ENCODE peak calls at places on chromosomes 2 and 18, in six cellular contexts. One of them, this sample, is unnamed.

GRCh38 chr2:121974919-121975654 is 219.6 kb downstream of the TSN start:
- DNase-seq in fibroblast of lung: peak
- DNase-seq in cardiac fibroblast: peak
- DNase-seq in HL-60: peak
- DNase-seq in GM12865: peak
- DNase-seq in PC-9: peak
- DNase-seq in this sample: peak

GRCh38 chr18:7174359-7175107 is 56.4 kb upstream of the LRRC30 start:
- DNase-seq in fibroblast of lung: no peak
- DNase-seq in cardiac fibroblast: peak
- DNase-seq in HL-60: peak
- DNase-seq in GM12865: no peak
- DNase-seq in PC-9: no peak
- DNase-seq in this sample: peak

GRCh38 chr2:71688530-71688929 is 235.2 kb downstream of the DYSF start:
- DNase-seq in fibroblast of lung: no peak
- DNase-seq in cardiac fibroblast: no peak
- DNase-seq in HL-60: no peak
- DNase-seq in GM12865: no peak
- DNase-seq in PC-9: no peak
- DNase-seq in this sample: no peak

GRCh38 chr2:120302301-120302700 is 43.6 kb upstream of the INHBB start:
- DNase-seq in fibroblast of lung: no peak
- DNase-seq in cardiac fibroblast: no peak
- DNase-seq in HL-60: no peak
- DNase-seq in GM12865: no peak
- DNase-seq in PC-9: no peak
- DNase-seq in this sample: no peak

GRCh38 chr2:108363900-108364225 is 13.9 kb upstream of the SULT1C4 start:
- DNase-seq in fibroblast of lung: no peak
- DNase-seq in cardiac fibroblast: no peak
- DNase-seq in HL-60: no peak
- DNase-seq in GM12865: no peak
- DNase-seq in PC-9: no peak
- DNase-seq in this sample: no peak

GRCh38 chr2:191222507-191222906 is 22.7 kb upstream of the MYO1B start:
- DNase-seq in fibroblast of lung: no peak
- DNase-seq in cardiac fibroblast: peak
- DNase-seq in HL-60: peak
- DNase-seq in GM12865: peak
- DNase-seq in PC-9: no peak
- DNase-seq in this sample: peak

GRCh38 chr2:65724752-65725151 is 292.4 kb upstream of the SPRED2 start:
- DNase-seq in fibroblast of lung: no peak
- DNase-seq in cardiac fibroblast: no peak
- DNase-seq in HL-60: no peak
- DNase-seq in GM12865: no peak
- DNase-seq in PC-9: peak
- DNase-seq in this sample: no peak

GRCh38 chr18:2104620-2105462 is 466.5 kb downstream of the METTL4 start:
- DNase-seq in fibroblast of lung: peak
- DNase-seq in cardiac fibroblast: peak
- DNase-seq in HL-60: peak
- DNase-seq in GM12865: peak
- DNase-seq in PC-9: no peak
- DNase-seq in this sample: peak

GRCh38 chr2:127985026-127985734 is 42.7 kb downstream of the SAP130 start:
- DNase-seq in fibroblast of lung: no peak
- DNase-seq in cardiac fibroblast: no peak
- DNase-seq in HL-60: no peak
- DNase-seq in GM12865: no peak
- DNase-seq in PC-9: no peak
- DNase-seq in this sample: no peak

GRCh38 chr2:7373156-7373555 is 455.9 kb downstream of the RNF144A start:
- DNase-seq in fibroblast of lung: no peak
- DNase-seq in cardiac fibroblast: no peak
- DNase-seq in HL-60: no peak
- DNase-seq in GM12865: no peak
- DNase-seq in PC-9: no peak
- DNase-seq in this sample: no peak

GRCh38 chr2:62536873-62537547 is 31.0 kb upstream of the TMEM17 start:
- DNase-seq in fibroblast of lung: no peak
- DNase-seq in cardiac fibroblast: no peak
- DNase-seq in HL-60: no peak
- DNase-seq in GM12865: no peak
- DNase-seq in PC-9: no peak
- DNase-seq in this sample: no peak

GRCh38 chr2:176079851-176080539 is 3.8 kb downstream of the EVX2 start:
- DNase-seq in fibroblast of lung: no peak
- DNase-seq in cardiac fibroblast: peak
- DNase-seq in HL-60: peak
- DNase-seq in GM12865: peak
- DNase-seq in PC-9: no peak
- DNase-seq in this sample: peak

GRCh38 chr2:11945139-11946126 is 199.0 kb downstream of the LPIN1 start:
- DNase-seq in fibroblast of lung: no peak
- DNase-seq in cardiac fibroblast: no peak
- DNase-seq in HL-60: no peak
- DNase-seq in GM12865: peak
- DNase-seq in PC-9: no peak
- DNase-seq in this sample: no peak

GRCh38 chr2:37250869-37251740 is 19.6 kb downstream of the NDUFAF7 start:
- DNase-seq in fibroblast of lung: no peak
- DNase-seq in cardiac fibroblast: no peak
- DNase-seq in HL-60: no peak
- DNase-seq in GM12865: no peak
- DNase-seq in PC-9: no peak
- DNase-seq in this sample: peak

GRCh38 chr2:149271575-149271974 is 58.8 kb upstream of the LYPD6 start:
- DNase-seq in fibroblast of lung: no peak
- DNase-seq in cardiac fibroblast: no peak
- DNase-seq in HL-60: no peak
- DNase-seq in GM12865: peak
- DNase-seq in PC-9: no peak
- DNase-seq in this sample: no peak

GRCh38 chr2:138536302-138536701 is 34.7 kb downstream of the SPOPL start:
- DNase-seq in fibroblast of lung: no peak
- DNase-seq in cardiac fibroblast: peak
- DNase-seq in HL-60: no peak
- DNase-seq in GM12865: peak
- DNase-seq in PC-9: no peak
- DNase-seq in this sample: peak

GRCh38 chr2:20355131-20355530 is 4.5 kb upstream of the PUM2 start:
- DNase-seq in fibroblast of lung: peak
- DNase-seq in cardiac fibroblast: peak
- DNase-seq in HL-60: no peak
- DNase-seq in GM12865: no peak
- DNase-seq in PC-9: no peak
- DNase-seq in this sample: peak

GRCh38 chr2:10339647-10340592 is 37.2 kb downstream of the HPCAL1 start:
- DNase-seq in fibroblast of lung: no peak
- DNase-seq in cardiac fibroblast: no peak
- DNase-seq in HL-60: no peak
- DNase-seq in GM12865: no peak
- DNase-seq in PC-9: no peak
- DNase-seq in this sample: no peak

GRCh38 chr2:88842656-88843055 is 151.2 kb downstream of the RPIA start:
- DNase-seq in fibroblast of lung: no peak
- DNase-seq in cardiac fibroblast: no peak
- DNase-seq in HL-60: no peak
- DNase-seq in GM12865: no peak
- DNase-seq in PC-9: no peak
- DNase-seq in this sample: no peak

GRCh38 chr18:54947115-54947514 is 12.1 kb downstream of the CCDC68 start:
- DNase-seq in fibroblast of lung: no peak
- DNase-seq in cardiac fibroblast: peak
- DNase-seq in HL-60: no peak
- DNase-seq in GM12865: no peak
- DNase-seq in PC-9: no peak
- DNase-seq in this sample: no peak

GRCh38 chr18:54949588-54949987 is 9.7 kb downstream of the CCDC68 start:
- DNase-seq in fibroblast of lung: no peak
- DNase-seq in cardiac fibroblast: no peak
- DNase-seq in HL-60: no peak
- DNase-seq in GM12865: no peak
- DNase-seq in PC-9: no peak
- DNase-seq in this sample: no peak

GRCh38 chr18:54948350-54948837 is 10.9 kb downstream of the CCDC68 start:
- DNase-seq in fibroblast of lung: peak
- DNase-seq in cardiac fibroblast: no peak
- DNase-seq in HL-60: no peak
- DNase-seq in GM12865: no peak
- DNase-seq in PC-9: peak
- DNase-seq in this sample: peak

GRCh38 chr18:54945726-54946125 is 13.5 kb downstream of the CCDC68 start:
- DNase-seq in fibroblast of lung: peak
- DNase-seq in cardiac fibroblast: peak
- DNase-seq in HL-60: no peak
- DNase-seq in GM12865: no peak
- DNase-seq in PC-9: no peak
- DNase-seq in this sample: no peak

DNA sequence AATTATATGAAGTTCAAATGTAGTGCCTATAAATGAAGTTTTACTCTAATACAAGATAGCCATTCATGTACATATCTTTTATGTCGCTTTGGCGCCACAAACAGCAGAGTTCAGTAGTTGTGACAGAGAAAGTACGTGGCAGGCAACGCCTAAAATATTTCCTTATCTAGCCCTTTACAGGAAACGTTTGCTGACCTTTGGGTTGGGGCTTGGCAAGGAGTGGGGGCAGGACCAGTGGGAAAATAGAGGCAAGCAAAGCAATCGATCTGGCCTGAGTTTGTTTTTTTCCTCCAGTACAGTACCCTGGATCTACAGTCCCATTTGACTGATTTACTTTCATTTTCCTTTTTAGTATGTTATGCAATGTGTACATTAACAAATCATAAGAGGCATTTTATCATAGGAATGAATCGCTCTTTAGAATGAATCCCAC is 13.1 kb downstream of the CCDC68 start:
- DNase-seq in fibroblast of lung: peak
- DNase-seq in cardiac fibroblast: peak
- DNase-seq in HL-60: peak
- DNase-seq in GM12865: peak
- DNase-seq in PC-9: peak
- DNase-seq in this sample: peak
- H3K4me3 ChIP-seq in fibroblast of lung: peak
- H3K4me3 ChIP-seq in cardiac fibroblast: peak
- H3K4me3 ChIP-seq in HL-60: peak
- H3K4me3 ChIP-seq in GM12865: peak
- H3K4me3 ChIP-seq in PC-9: peak
- H3K4me3 ChIP-seq in this sample: peak

DNA sequence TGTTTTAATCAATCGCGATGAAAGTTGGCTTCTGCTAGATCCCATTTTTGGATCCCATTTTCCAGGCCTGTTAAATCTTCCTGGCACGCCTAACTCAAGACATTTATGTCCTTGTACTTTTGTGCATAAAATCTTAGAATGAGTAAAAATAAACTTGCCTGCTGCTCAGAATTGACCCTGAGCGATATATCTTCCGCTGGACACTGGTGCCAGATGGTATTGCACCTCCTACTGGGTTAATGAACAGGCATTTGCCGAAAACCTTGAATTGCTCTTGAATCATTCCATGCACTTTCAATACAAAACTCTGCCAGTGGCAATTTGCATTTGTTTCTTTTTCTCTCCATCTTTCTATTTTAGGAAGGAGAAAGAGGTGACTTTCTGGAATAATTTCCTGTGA is 60.1 kb upstream of the MGAT5 start:
- DNase-seq in fibroblast of lung: peak
- DNase-seq in cardiac fibroblast: no peak
- DNase-seq in HL-60: no peak
- DNase-seq in GM12865: no peak
- DNase-seq in PC-9: no peak
- DNase-seq in this sample: no peak
- TF ChIP-seq CTCF in fibroblast of lung: no peak
- TF ChIP-seq CTCF in cardiac fibroblast: peak
- TF ChIP-seq CTCF in HL-60: no peak
- TF ChIP-seq CTCF in GM12865: no peak
- TF ChIP-seq CTCF in PC-9: no peak
- TF ChIP-seq CTCF in this sample: no peak

GRCh38 chr2:104975371-104975770 is 62.5 kb upstream of the MRPS9 start:
- DNase-seq in fibroblast of lung: no peak
- DNase-seq in cardiac fibroblast: no peak
- DNase-seq in HL-60: no peak
- DNase-seq in GM12865: no peak
- DNase-seq in PC-9: no peak
- DNase-seq in this sample: no peak

GRCh38 chr2:104976603-104977120 is 61.2 kb upstream of the MRPS9 start:
- DNase-seq in fibroblast of lung: no peak
- DNase-seq in cardiac fibroblast: no peak
- DNase-seq in HL-60: peak
- DNase-seq in GM12865: peak
- DNase-seq in PC-9: no peak
- DNase-seq in this sample: no peak

GRCh38 chr2:104982111-104982510 is 55.8 kb upstream of the MRPS9 start:
- DNase-seq in fibroblast of lung: no peak
- DNase-seq in cardiac fibroblast: no peak
- DNase-seq in HL-60: no peak
- DNase-seq in GM12865: no peak
- DNase-seq in PC-9: no peak
- DNase-seq in this sample: no peak

DNA sequence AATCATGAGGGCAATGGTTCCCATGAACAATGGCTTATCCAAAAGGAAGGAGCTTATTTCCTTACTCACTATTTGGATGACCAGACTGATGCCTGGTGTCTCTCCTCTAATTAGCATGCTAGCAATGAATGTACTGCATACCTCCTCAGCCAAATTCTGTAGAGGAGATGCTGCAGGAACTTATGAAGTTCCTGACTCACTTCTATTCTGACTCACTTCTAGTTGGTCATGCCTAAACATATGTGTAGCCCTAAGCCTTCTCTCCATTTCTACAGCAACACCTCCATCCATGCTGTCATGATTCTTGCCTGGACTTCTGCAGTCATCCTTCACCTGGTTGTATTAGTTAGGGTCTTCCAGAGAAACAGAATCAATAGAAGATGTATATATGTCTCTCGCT is 59.9 kb upstream of the MRPS9 start:
- DNase-seq in fibroblast of lung: no peak
- DNase-seq in cardiac fibroblast: no peak
- DNase-seq in HL-60: no peak
- DNase-seq in GM12865: no peak
- DNase-seq in PC-9: no peak
- DNase-seq in this sample: no peak
- H3K4me3 ChIP-seq in fibroblast of lung: no peak
- H3K4me3 ChIP-seq in cardiac fibroblast: no peak
- H3K4me3 ChIP-seq in HL-60: no peak
- H3K4me3 ChIP-seq in GM12865: no peak
- H3K4me3 ChIP-seq in PC-9: no peak
- H3K4me3 ChIP-seq in this sample: no peak

GRCh38 chr2:204840504-204840903 is 295.2 kb downstream of the PARD3B start:
- DNase-seq in fibroblast of lung: no peak
- DNase-seq in cardiac fibroblast: no peak
- DNase-seq in HL-60: no peak
- DNase-seq in GM12865: no peak
- DNase-seq in PC-9: no peak
- DNase-seq in this sample: peak

DNA sequence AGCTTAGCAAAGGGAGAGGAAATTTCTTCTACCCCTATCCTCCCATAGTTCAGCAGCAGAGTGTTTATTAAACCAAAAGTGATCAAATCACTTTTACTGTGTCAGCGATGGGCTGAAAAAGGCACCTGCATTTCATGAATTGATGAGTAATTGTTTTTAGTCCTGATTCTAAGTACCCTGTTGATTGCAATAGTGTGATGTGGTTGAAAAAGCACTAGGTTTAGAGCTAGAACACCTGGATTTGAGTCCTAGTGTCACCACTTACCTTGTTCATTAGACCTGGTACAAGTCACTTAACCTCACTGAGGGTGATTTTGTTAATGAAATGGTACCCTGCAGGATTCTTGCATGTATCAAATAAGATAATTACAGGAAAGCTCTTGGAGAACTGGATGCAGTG is 289.4 kb downstream of the PARD3B start:
- DNase-seq in fibroblast of lung: no peak
- DNase-seq in cardiac fibroblast: no peak
- DNase-seq in HL-60: no peak
- DNase-seq in GM12865: no peak
- DNase-seq in PC-9: no peak
- DNase-seq in this sample: no peak
- TF ChIP-seq CTCF in fibroblast of lung: no peak
- TF ChIP-seq CTCF in cardiac fibroblast: no peak
- TF ChIP-seq CTCF in HL-60: no peak
- TF ChIP-seq CTCF in GM12865: no peak
- TF ChIP-seq CTCF in PC-9: no peak
- TF ChIP-seq CTCF in this sample: no peak

This sample was measured in fibroblast of villous mesenchyme.